ENCODE peak calls at places on chromosomes 16 and 17, in seven cellular contexts. F is psoas muscle; A is iris pigment epithelial cell; E is coronary artery; R is NCI-H774; W is body of pancreas; N is stimulated activated CD4-positive, alpha-beta T cell treated with anti-CD3 and anti-CD28 coated beads, Interleukin-15, amount 100 ng/mL, for 48 hours. H is an unnamed sample.

GRCh38 chr17:45273551-45273957 is 11.7 kb upstream of the SPATA32 start:
- DNase-seq in F (peak), A (no peak), E (no peak), R (no peak), W (no peak), N (no peak), H (no peak)

GRCh38 chr16:82995286-82995926 is 368.6 kb downstream of the CDH13 start:
- DNase-seq in F (no peak), A (peak), E (no peak), R (no peak), W (no peak), N (no peak), H (no peak)

GRCh38 chr16:4994719-4995434 is 36.7 kb downstream of the SEC14L5 start:
- DNase-seq in F (no peak), A (no peak), E (no peak), R (no peak), W (no peak), N (no peak), H (no peak)

GRCh38 chr16:345686-346231 is 6.8 kb downstream of the AXIN1 start:
- DNase-seq in F (no peak), A (no peak), E (no peak), R (no peak), W (no peak), N (no peak), H (no peak)

GRCh38 chr17:36072431-36073121 is 8.5 kb downstream of the CCL18 start:
- DNase-seq in F (peak), A (peak), E (no peak), R (peak), W (peak), N (peak), H (peak)

GRCh38 chr17:53979991-53980390 is 157.3 kb downstream of the KIF2B start:
- DNase-seq in F (no peak), A (no peak), E (no peak), R (no peak), W (no peak), N (no peak), H (no peak)

GRCh38 chr17:82342361-82343079 is 9.0 kb upstream of the SECTM1 start:
- DNase-seq in F (no peak), A (no peak), E (no peak), R (no peak), W (no peak), N (no peak), H (no peak)

GRCh38 chr17:16100737-16101400 is 101.2 kb downstream of the TTC19 start:
- DNase-seq in F (no peak), A (no peak), E (no peak), R (no peak), W (no peak), N (no peak), H (no peak)

GRCh38 chr17:6498356-6498755 is 54.1 kb downstream of the PIMREG start:
- DNase-seq in F (no peak), A (no peak), E (peak), R (no peak), W (no peak), N (no peak), H (no peak)

GRCh38 chr16:10992112-10992511 is 47.7 kb downstream of the CLEC16A start:
- DNase-seq in F (no peak), A (peak), E (no peak), R (no peak), W (no peak), N (no peak), H (no peak)

GRCh38 chr17:68906638-68907037 is 48.6 kb downstream of the ABCA8 start:
- DNase-seq in F (no peak), A (peak), E (no peak), R (no peak), W (peak), N (no peak), H (no peak)

GRCh38 chr17:794876-795275 is 12.7 kb downstream of the MRM3 start:
- DNase-seq in F (peak), A (peak), E (peak), R (peak), W (peak), N (peak), H (peak)

GRCh38 chr17:51595965-51596364 is 335.6 kb downstream of the UTP18 start:
- DNase-seq in F (no peak), A (no peak), E (no peak), R (no peak), W (no peak), N (no peak), H (no peak)

GRCh38 chr16:9308300-9309209 is 217.1 kb downstream of the HAPSTR1 start:
- DNase-seq in F (no peak), A (no peak), E (no peak), R (no peak), W (peak), N (no peak), H (no peak)

GRCh38 chr16:68459457-68459856 is 11.1 kb upstream of the SMPD3 start:
- DNase-seq in F (no peak), A (no peak), E (no peak), R (no peak), W (no peak), N (no peak), H (no peak)

GRCh38 chr17:51046527-51047384 is 73.9 kb downstream of the SPAG9 start:
- DNase-seq in F (peak), A (peak), E (no peak), R (peak), W (peak), N (no peak), H (no peak)

GRCh38 chr17:76092526-76093413 is 10.8 kb downstream of the EXOC7 start:
- DNase-seq in F (no peak), A (no peak), E (no peak), R (no peak), W (no peak), N (no peak), H (no peak)

GRCh38 chr17:67386965-67387551 is 10.0 kb downstream of the PITPNC1 start:
- DNase-seq in F (no peak), A (peak), E (no peak), R (peak), W (peak), N (peak), H (peak)

H was measured in T-helper 9 cell.